ENCODE peak calls at places on chromosomes 5 and 9, in five cellular contexts. I is CD4-positive, alpha-beta memory T cell; N is tibial nerve; V is gastrocnemius medialis; G is esophagus squamous epithelium. B is an unnamed sample. For H3K27me3, the result is how much of the 10 kb centered on the place peaks cover.

GRCh38 chr5:102090770-102091169 is 205.3 kb downstream of the SLCO4C1 start:
- DNase-seq in I (no peak), N (no peak), V (no peak), G (no peak), B (no peak)

GRCh38 chr5:151022511-151023018 is 2.2 kb downstream of the GPX3 start:
- DNase-seq in I (no peak), N (no peak), V (peak), G (no peak), B (no peak)

GRCh38 chr5:179401-179800 is 11.9 kb upstream of the LRRC14B start:
- DNase-seq in I (no peak), N (no peak), V (no peak), G (no peak), B (no peak)

GRCh38 chr9:15642369-15642962 is 89.6 kb downstream of the CCDC171 start:
- DNase-seq in I (no peak), N (no peak), V (no peak), G (no peak), B (no peak)

GRCh38 chr5:5481633-5482032 is 59.2 kb downstream of the ICE1 start:
- DNase-seq in I (no peak), N (no peak), V (peak), G (no peak), B (no peak)

GRCh38 chr9:138013836-138014569 is 136.4 kb downstream of the CACNA1B start:
- DNase-seq in I (no peak), N (no peak), V (no peak), G (no peak), B (no peak)

GRCh38 chr9:35826071-35826701 is 2.3 kb downstream of the FAM221B start:
- DNase-seq in I (no peak), N (no peak), V (no peak), G (no peak), B (no peak)

GRCh38 chr5:15117691-15118090 is 246.1 kb upstream of the ANKH start:
- DNase-seq in I (no peak), N (no peak), V (no peak), G (no peak), B (no peak)

DNA sequence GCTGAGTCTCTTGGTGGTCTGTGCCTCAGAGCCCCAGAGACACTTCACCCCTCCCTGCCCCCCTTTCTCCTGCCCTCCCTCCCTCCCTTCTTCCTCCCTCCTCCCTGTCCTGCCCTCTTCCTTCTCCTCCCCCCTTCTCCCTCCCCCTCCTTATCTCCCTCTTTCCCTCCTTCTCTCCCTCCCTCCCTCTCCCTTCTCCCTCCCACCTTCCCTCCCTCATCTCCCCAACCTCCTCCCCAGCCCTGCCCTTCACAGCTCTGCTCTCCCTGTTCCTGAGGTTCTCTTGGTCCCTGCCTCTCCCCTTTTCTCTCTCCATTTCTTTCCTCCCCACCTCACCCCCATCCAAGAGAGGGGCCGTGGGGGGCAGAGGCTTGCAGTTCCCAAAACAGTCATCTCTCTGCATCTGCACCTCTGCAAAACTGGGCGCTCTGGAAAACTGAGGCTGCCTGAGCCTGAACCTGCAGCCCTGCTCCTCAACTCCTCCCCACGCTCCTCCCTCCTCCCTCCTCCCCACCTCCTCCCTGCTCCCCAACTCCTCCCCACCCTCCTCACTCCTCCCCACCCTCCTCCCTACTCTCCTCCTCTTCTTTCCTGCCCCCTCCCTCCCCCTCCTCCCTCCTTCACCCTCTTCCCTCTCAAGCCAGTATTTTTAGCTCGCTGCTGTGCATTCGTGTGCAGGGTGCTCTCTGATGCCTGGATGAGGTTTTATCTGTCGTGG is 219.1 kb downstream of the C9orf50 start:
- DNase-seq in I (peak), N (no peak), V (no peak), G (no peak), B (no peak)
- H3K27ac ChIP-seq in I (no peak), N (peak), V (peak), G (peak), B (no peak)

DNA sequence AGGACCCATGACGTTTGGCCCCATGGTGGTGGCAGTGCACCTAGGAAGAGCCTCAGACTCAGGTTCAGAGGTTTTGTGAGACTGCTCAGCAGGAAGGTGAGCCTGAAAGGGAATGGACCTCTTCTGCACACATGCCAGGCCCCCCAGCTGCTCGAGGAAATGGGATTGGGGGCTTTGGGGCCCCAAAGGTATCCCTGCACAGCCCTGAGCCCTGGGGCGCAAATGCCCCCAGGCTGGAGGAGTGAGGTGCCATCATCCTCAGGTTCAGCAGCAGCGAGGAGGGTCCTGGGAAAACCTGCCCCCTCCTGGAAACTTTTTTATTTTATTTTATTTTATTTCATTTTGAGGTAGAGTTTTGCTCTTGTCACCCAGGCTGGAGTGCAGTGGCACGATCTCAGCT is 171.8 kb upstream of the MVB12B start:
- DNase-seq in I (no peak), N (no peak), V (no peak), G (no peak), B (no peak)
- H3K27me3 ChIP-seq in I (under half), N (under half), V (under half), G (under half), B (under half)

GRCh38 chr5:147336871-147337270 is 102.0 kb downstream of the STK32A start:
- DNase-seq in I (no peak), N (no peak), V (no peak), G (no peak), B (no peak)

GRCh38 chr5:147344861-147345260 is 110.0 kb downstream of the STK32A start:
- DNase-seq in I (no peak), N (no peak), V (no peak), G (no peak), B (no peak)

GRCh38 chr5:147341382-147341781 is 106.6 kb downstream of the STK32A start:
- DNase-seq in I (no peak), N (no peak), V (no peak), G (no peak), B (no peak)

DNA sequence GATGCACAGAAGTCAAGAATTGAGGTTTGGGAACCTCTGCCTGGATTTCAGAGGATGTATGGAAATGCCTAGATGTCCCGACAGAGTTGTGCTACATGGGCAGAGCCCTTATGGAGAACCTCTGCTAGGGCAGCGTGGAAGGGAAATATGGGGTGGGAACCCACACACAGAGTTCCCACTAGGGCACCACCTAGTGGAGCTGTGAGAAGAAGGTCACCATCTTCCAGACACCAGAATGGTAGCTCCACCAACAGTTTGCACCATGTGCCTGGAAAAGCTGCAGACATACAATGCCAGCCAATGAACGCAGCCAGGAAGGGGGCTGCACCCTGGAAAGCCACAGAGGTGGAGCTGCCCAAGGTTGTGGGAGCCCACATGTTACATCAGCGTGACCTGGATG is 104.5 kb downstream of the STK32A start:
- DNase-seq in I (no peak), N (no peak), V (no peak), G (no peak), B (no peak)
- H3K27ac ChIP-seq in I (no peak), N (no peak), V (no peak), G (no peak), B (no peak)

GRCh38 chr9:37700900-37701299 is 50.1 kb downstream of the FRMPD1 start:
- DNase-seq in I (no peak), N (no peak), V (no peak), G (no peak), B (no peak)
- H3K27me3 ChIP-seq in I (under half), N (under half), V (under half), G (under half), B (under half)

GRCh38 chr9:33751536-33752129 is 43.7 kb upstream of the PRSS3 start:
- DNase-seq in I (no peak), N (no peak), V (no peak), G (no peak), B (no peak)
- H3K27ac ChIP-seq in I (no peak), N (no peak), V (no peak), G (peak), B (no peak)

DNA sequence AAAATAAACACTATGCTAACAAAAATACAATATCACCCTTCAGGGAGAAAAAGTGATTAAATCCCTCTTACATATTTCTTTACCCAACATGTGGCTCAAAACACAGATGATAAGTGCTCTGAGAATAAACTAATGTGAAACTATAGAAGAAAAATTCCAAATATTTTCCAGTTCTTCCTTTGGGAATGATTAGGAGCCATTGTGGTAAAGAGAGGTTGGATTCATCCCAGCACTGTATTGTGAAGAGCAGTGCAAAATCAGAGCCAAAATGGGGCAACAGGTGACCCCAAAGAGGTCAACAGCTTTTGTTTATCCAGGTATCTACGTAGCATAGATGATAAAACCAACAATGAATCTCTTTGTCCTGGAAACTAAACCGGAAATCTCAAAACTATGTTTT is 120.5 kb upstream of the FST start:
- DNase-seq in I (no peak), N (no peak), V (no peak), G (no peak), B (no peak)
- H3K27me3 ChIP-seq in I (under half), N (under half), V (under half), G (under half), B (under half)

GRCh38 chr9:125536184-125537152 is 170.5 kb downstream of the MAPKAP1 start:
- DNase-seq in I (no peak), N (no peak), V (no peak), G (no peak), B (no peak)
- H3K27ac ChIP-seq in I (no peak), N (no peak), V (no peak), G (no peak), B (no peak)

B was measured in effector memory CD4-positive, alpha-beta T cell.